ENCODE peak calls at places on chromosomes 12 and 14, in nine cellular contexts. H is IMR-90, V is MCF 10A, R is neural crest cell, Y is uterus, T is transverse colon, A is H9, Q is foreskin fibroblast, K is GM12864. C is an unnamed sample.

GRCh38 chr12:116171549-116171948 is 105.9 kb downstream of the MED13L start:
- DNase-seq in H (peak), V (no peak), R (no peak), Y (no peak), T (no peak), A (no peak), Q (peak), K (no peak), C (no peak)

GRCh38 chr14:34256223-34256622 is 205.8 kb downstream of the SPTSSA start:
- DNase-seq in H (no peak), V (peak), R (no peak), Y (no peak), T (no peak), A (no peak), Q (no peak), K (no peak), C (peak)

GRCh38 chr12:49730568-49731101 is 10.7 kb upstream of the TMBIM6 start:
- DNase-seq in H (no peak), V (peak), R (no peak), Y (no peak), T (no peak), A (no peak), Q (peak), K (no peak), C (no peak)

GRCh38 chr14:96086032-96086431 is 46.9 kb downstream of the C14orf132 start:
- DNase-seq in H (peak), V (peak), R (no peak), Y (no peak), T (no peak), A (no peak), Q (peak), K (no peak), C (no peak)

GRCh38 chr12:106051853-106052531 is 86.8 kb downstream of the NUAK1 start:
- DNase-seq in H (peak), V (no peak), R (no peak), Y (no peak), T (no peak), A (no peak), Q (no peak), K (no peak), C (peak)

GRCh38 chr14:103315941-103316340 is 18.1 kb upstream of the EIF5 start:
- DNase-seq in H (no peak), V (no peak), R (no peak), Y (no peak), T (no peak), A (no peak), Q (no peak), K (no peak), C (no peak)

GRCh38 chr14:56494167-56494566 is 85.4 kb upstream of the TMEM260 start:
- DNase-seq in H (no peak), V (no peak), R (no peak), Y (no peak), T (no peak), A (no peak), Q (no peak), K (no peak), C (no peak)

GRCh38 chr14:101721951-101722661 is 39.4 kb upstream of the PPP2R5C start:
- DNase-seq in H (no peak), V (peak), R (no peak), Y (peak), T (peak), A (peak), Q (peak), K (no peak), C (peak)

GRCh38 chr14:76761198-76761848 is at the start of gene VASH1:
- DNase-seq in H (peak), V (peak), R (peak), Y (no peak), T (peak), A (peak), Q (peak), K (no peak), C (peak)

GRCh38 chr12:76451528-76451927 is 103.3 kb upstream of the BBS10 start:
- DNase-seq in H (no peak), V (no peak), R (no peak), Y (no peak), T (no peak), A (no peak), Q (no peak), K (no peak), C (no peak)

GRCh38 chr14:105178069-105178867 is 2.8 kb downstream of the NUDT14 start:
- DNase-seq in H (no peak), V (no peak), R (no peak), Y (no peak), T (no peak), A (no peak), Q (no peak), K (no peak), C (no peak)

GRCh38 chr14:99481745-99482099 is 513 bp downstream of the CCNK start:
- DNase-seq in H (peak), V (peak), R (no peak), Y (no peak), T (no peak), A (no peak), Q (peak), K (no peak), C (peak)

GRCh38 chr14:74697543-74697942 is 15.3 kb downstream of the AREL1 start:
- DNase-seq in H (peak), V (no peak), R (no peak), Y (no peak), T (no peak), A (no peak), Q (peak), K (no peak), C (no peak)

GRCh38 chr12:105876426-105876927 is 262.3 kb downstream of the NUAK1 start:
- DNase-seq in H (no peak), V (no peak), R (no peak), Y (no peak), T (no peak), A (no peak), Q (no peak), K (no peak), C (no peak)

DNA sequence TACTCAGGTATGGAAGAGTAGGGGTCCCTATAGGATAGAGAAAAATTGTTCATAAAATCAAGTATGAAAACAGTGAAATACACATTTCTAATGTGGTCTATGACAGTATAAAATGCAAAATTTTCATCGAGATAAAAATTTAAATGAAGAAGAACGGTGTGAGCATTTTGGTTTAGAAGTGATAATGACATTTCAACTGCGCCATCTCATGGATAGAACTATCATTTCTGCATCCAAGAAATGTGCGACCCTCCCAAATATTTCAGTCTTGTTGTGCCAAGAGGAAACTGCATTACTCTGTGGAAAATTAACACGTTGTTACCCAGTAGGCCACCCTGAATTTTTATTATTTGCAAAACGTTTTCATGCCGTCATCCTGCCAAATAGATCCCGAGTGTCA is 108.8 kb downstream of the CRACR2A start:
- DNase-seq in H (no peak), V (no peak), R (no peak), Y (no peak), T (no peak), A (no peak), Q (no peak), K (no peak), C (no peak)
- TF ChIP-seq CTCF in H (no peak), V (no peak), R (peak), Y (no peak), T (no peak), A (no peak), Q (no peak), K (no peak), C (peak)

GRCh38 chr12:751192-751827 is 1.1 kb upstream of the WNK1 start:
- DNase-seq in H (peak), V (peak), R (peak), Y (peak), T (peak), A (peak), Q (peak), K (peak), C (peak)
- TF ChIP-seq CTCF in H (peak), V (peak), R (peak), Y (peak), T (peak), A (peak), Q (peak), K (peak), C (peak)

DNA sequence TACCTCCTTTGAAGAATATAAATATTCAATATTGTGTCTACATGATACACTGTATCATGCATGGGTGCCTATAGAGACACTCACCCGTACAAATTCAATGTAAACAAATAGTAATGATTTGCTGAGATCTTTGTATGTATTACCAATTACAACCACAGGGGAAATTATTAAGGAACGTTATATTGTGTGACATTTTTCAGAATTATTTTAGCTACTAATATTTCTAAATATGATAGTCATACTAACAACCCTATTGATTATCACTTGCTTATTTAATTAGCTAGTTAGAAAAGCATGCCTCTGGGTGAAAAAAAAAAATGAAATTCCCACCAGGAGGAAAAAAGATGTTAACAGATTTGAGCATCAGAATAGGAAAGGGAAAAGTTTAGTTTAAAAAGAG is 2.1 kb downstream of the SOX5 start:
- DNase-seq in H (no peak), V (no peak), R (no peak), Y (no peak), T (no peak), A (no peak), Q (no peak), K (no peak), C (no peak)
- TF ChIP-seq CTCF in H (no peak), V (no peak), R (peak), Y (no peak), T (no peak), A (no peak), Q (no peak), K (no peak), C (no peak)

GRCh38 chr14:65588426-65589140 is 176.1 kb downstream of the FUT8 start:
- DNase-seq in H (peak), V (no peak), R (no peak), Y (no peak), T (no peak), A (no peak), Q (no peak), K (no peak), C (no peak)
- TF ChIP-seq CTCF in H (no peak), V (no peak), R (no peak), Y (no peak), T (no peak), A (peak), Q (no peak), K (no peak), C (no peak)

GRCh38 chr14:38208825-38209562 is 1.3 kb downstream of the SSTR1 start:
- DNase-seq in H (peak), V (no peak), R (no peak), Y (no peak), T (peak), A (peak), Q (peak), K (no peak), C (no peak)
- TF ChIP-seq CTCF in H (peak), V (no peak), R (peak), Y (no peak), T (peak), A (peak), Q (peak), K (no peak), C (no peak)

GRCh38 chr12:60257063-60257462 is 661.2 kb downstream of the SLC16A7 start:
- DNase-seq in H (peak), V (peak), R (no peak), Y (no peak), T (no peak), A (no peak), Q (peak), K (no peak), C (peak)
- TF ChIP-seq CTCF in H (peak), V (peak), R (peak), Y (no peak), T (no peak), A (no peak), Q (no peak), K (no peak), C (peak)

GRCh38 chr12:69684472-69684871 is 14.6 kb downstream of the BEST3 start:
- DNase-seq in H (no peak), V (no peak), R (no peak), Y (no peak), T (no peak), A (no peak), Q (no peak), K (no peak), C (no peak)
- TF ChIP-seq CTCF in H (no peak), V (no peak), R (no peak), Y (no peak), T (no peak), A (no peak), Q (no peak), K (no peak), C (no peak)

GRCh38 chr12:27243804-27244679 is at the start of gene STK38L:
- DNase-seq in H (peak), V (peak), R (peak), Y (peak), T (peak), A (peak), Q (peak), K (peak), C (peak)

GRCh38 chr12:27244680-27245005 is 557 bp downstream of the STK38L start:
- DNase-seq in H (peak), V (peak), R (no peak), Y (no peak), T (no peak), A (no peak), Q (peak), K (no peak), C (peak)

GRCh38 chr12:27245039-27245438 is 953 bp downstream of the STK38L start:
- DNase-seq in H (no peak), V (no peak), R (no peak), Y (no peak), T (no peak), A (no peak), Q (peak), K (no peak), C (no peak)

GRCh38 chr12:27246141-27246540 is 2.1 kb downstream of the STK38L start:
- DNase-seq in H (no peak), V (no peak), R (no peak), Y (no peak), T (no peak), A (no peak), Q (no peak), K (no peak), C (no peak)

DNA sequence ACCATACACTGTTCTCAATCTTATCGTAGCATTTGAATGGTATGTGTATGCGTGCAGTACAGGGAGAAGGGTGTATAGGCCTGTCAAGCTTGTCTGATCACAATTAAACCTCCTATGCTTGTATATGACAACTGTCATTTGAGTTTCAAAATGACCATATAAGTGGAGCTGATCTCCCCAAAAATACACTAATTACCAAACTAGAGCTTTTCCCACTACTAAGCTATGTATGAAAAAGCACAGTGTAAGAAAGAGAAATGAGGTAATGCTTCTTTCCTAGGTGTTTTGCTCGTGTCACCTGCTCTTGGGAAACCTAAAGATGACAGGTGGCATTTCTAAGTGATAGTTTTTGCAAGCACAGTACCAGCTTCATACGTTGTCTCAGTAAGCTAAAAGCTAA is 1.1 kb upstream of the STK38L start:
- DNase-seq in H (no peak), V (no peak), R (no peak), Y (no peak), T (no peak), A (no peak), Q (no peak), K (no peak), C (no peak)
- TF ChIP-seq CTCF in H (no peak), V (no peak), R (no peak), Y (no peak), T (no peak), A (no peak), Q (no peak), K (no peak), C (no peak)

GRCh38 chr14:93619176-93619793 is 169.0 kb downstream of the PRIMA1 start:
- DNase-seq in H (peak), V (peak), R (peak), Y (no peak), T (peak), A (no peak), Q (peak), K (peak), C (peak)
- TF ChIP-seq CTCF in H (peak), V (peak), R (peak), Y (peak), T (peak), A (peak), Q (peak), K (peak), C (peak)

C was measured in foreskin keratinocyte.